ENCODE peak calls at places on chromosome 5, in seven cellular contexts. P is H54, X is GM12891, Z is HT1080, H is BJ, Q is T follicular helper cell, S is cardiac fibroblast. C is an unnamed sample.

GRCh38 chr5:61816146-61816545 is 484.1 kb downstream of the ZSWIM6 start:
- DNase-seq in P (no peak), X (no peak), Z (no peak), H (no peak), Q (no peak), S (no peak), C (no peak)

GRCh38 chr5:150082364-150082763 is 4.0 kb downstream of the CSF1R start:
- DNase-seq in P (no peak), X (no peak), Z (no peak), H (no peak), Q (no peak), S (no peak), C (no peak)

GRCh38 chr5:5398046-5398445 is 24.4 kb upstream of the ICE1 start:
- DNase-seq in P (no peak), X (no peak), Z (no peak), H (no peak), Q (no peak), S (no peak), C (no peak)

GRCh38 chr5:169609716-169610115 is 26.1 kb downstream of the SPDL1 start:
- DNase-seq in P (no peak), X (no peak), Z (no peak), H (no peak), Q (no peak), S (no peak), C (no peak)

GRCh38 chr5:97550164-97550563 is 367.1 kb upstream of the RIOK2 start:
- DNase-seq in P (no peak), X (no peak), Z (peak; percentile 62), H (no peak), Q (no peak), S (peak; percentile 71), C (peak; percentile 62)

GRCh38 chr5:132102101-132102701 is 28.6 kb downstream of the CSF2 start:
- DNase-seq in P (no peak), X (no peak), Z (peak; percentile 57), H (no peak), Q (peak; percentile 1), S (no peak), C (no peak)

GRCh38 chr5:157222506-157223230 is 42.0 kb downstream of the ITK start:
- DNase-seq in P (peak; percentile 12), X (no peak), Z (peak; percentile 76), H (no peak), Q (peak; percentile 54), S (peak; percentile 12), C (no peak)

GRCh38 chr5:23823521-23823920 is 316.1 kb downstream of the PRDM9 start:
- DNase-seq in P (no peak), X (no peak), Z (no peak), H (no peak), Q (no peak), S (no peak), C (no peak)

GRCh38 chr5:177520271-177520670 is 3.5 kb upstream of the DDX41 start:
- DNase-seq in P (no peak), X (no peak), Z (no peak), H (no peak), Q (no peak), S (no peak), C (no peak)